ENCODE peak calls at places on chromosomes 2 and 18, in seven cellular contexts. R is GM10248, Q is upper lobe of left lung, I is IMR-90, X is mucosa of descending colon, O is astrocyte of the cerebellum, C is H1. L is an unnamed sample.

GRCh38 chr2:144357623-144358400 is 162.1 kb downstream of the ZEB2 start:
- DNase-seq in X (no peak), R (peak), O (peak), I (peak), Q (no peak), C (no peak), L (no peak)

GRCh38 chr18:59279722-59280121 is 6.5 kb upstream of the RAX start:
- DNase-seq in C (no peak), R (no peak), O (no peak), Q (no peak), X (no peak), I (no peak), L (no peak)

GRCh38 chr2:218010116-218010837 is 7.5 kb upstream of the TNS1 start:
- DNase-seq in I (peak), O (no peak), X (peak), R (peak), Q (peak), C (peak), L (peak)

GRCh38 chr2:241812730-241813079 is 3.7 kb downstream of the NEU4 start:
- DNase-seq in O (no peak), X (no peak), R (peak), Q (no peak), C (no peak), I (no peak), L (no peak)

GRCh38 chr2:23452853-23453420 is 68.0 kb downstream of the KLHL29 start:
- DNase-seq in Q (no peak), R (peak), O (peak), C (no peak), I (peak), X (no peak), L (no peak)

GRCh38 chr18:23487738-23488625 is 15.3 kb upstream of the RMC1 start:
- DNase-seq in R (no peak), C (no peak), O (no peak), Q (peak), X (no peak), I (peak), L (no peak)

GRCh38 chr2:134411279-134411827 is 157.5 kb downstream of the MGAT5 start:
- DNase-seq in Q (no peak), C (no peak), O (no peak), R (no peak), I (no peak), X (no peak), L (peak)

GRCh38 chr2:109616184-109616583 is 2.0 kb downstream of the SOWAHC start:
- DNase-seq in Q (no peak), C (no peak), O (no peak), X (no peak), I (no peak), R (no peak), L (no peak)

GRCh38 chr18:12310762-12311161 is 2.7 kb downstream of the TUBB6 start:
- DNase-seq in X (no peak), R (no peak), C (no peak), Q (no peak), O (no peak), I (no peak), L (no peak)

GRCh38 chr18:40124107-40124506 is 1830.9 kb upstream of the PIK3C3 start:
- DNase-seq in O (peak), R (no peak), C (no peak), I (peak), Q (no peak), X (no peak), L (no peak)

GRCh38 chr2:68365087-68365486 is at the start of gene PLEK:
- DNase-seq in C (no peak), X (peak), I (no peak), O (no peak), R (peak), Q (peak), L (no peak)

GRCh38 chr18:50973367-50974126 is 5.7 kb downstream of the ELAC1 start:
- DNase-seq in R (no peak), C (no peak), O (no peak), X (peak), I (peak), Q (peak), L (no peak)

GRCh38 chr2:98569197-98569793 is 39.0 kb downstream of the COA5 start:
- DNase-seq in C (peak), I (no peak), O (no peak), R (peak), Q (peak), X (peak), L (peak)

GRCh38 chr2:26177122-26177521 is 4.2 kb downstream of the GAREM2 start:
- DNase-seq in C (no peak), I (no peak), O (no peak), R (no peak), Q (no peak), X (no peak), L (no peak)

GRCh38 chr2:37819228-37819627 is 105.9 kb upstream of the RMDN2 start:
- DNase-seq in I (peak), Q (no peak), X (no peak), R (no peak), C (no peak), O (peak), L (no peak)

GRCh38 chr2:148257276-148257675 is 236.4 kb downstream of the MBD5 start:
- DNase-seq in O (no peak), Q (no peak), C (no peak), X (no peak), R (no peak), I (no peak), L (no peak)
- TF ChIP-seq CTCF in O (no peak), Q (no peak), C (no peak), X (no peak), R (no peak), I (no peak), L (no peak)

GRCh38 chr2:66585616-66586015 is 150.7 kb downstream of the MEIS1 start:
- DNase-seq in O (no peak), C (no peak), Q (no peak), R (no peak), I (no peak), X (no peak), L (no peak)
- TF ChIP-seq CTCF in O (no peak), C (no peak), Q (no peak), R (no peak), I (no peak), X (no peak), L (no peak)

GRCh38 chr18:54647176-54647575 is 56.1 kb downstream of the DYNAP start:
- DNase-seq in O (peak), C (no peak), Q (no peak), X (peak), I (peak), R (no peak), L (no peak)
- TF ChIP-seq CTCF in O (peak), C (peak), Q (no peak), X (no peak), I (peak), R (no peak), L (no peak)

GRCh38 chr18:75105551-75106254 is 103.2 kb downstream of the PTGR3 start:
- DNase-seq in Q (no peak), X (no peak), C (peak), O (no peak), I (no peak), R (no peak), L (no peak)
- TF ChIP-seq CTCF in Q (no peak), X (no peak), C (no peak), O (no peak), I (no peak), R (no peak), L (no peak)

GRCh38 chr2:240760576-240761246 is 59.3 kb downstream of the KIF1A start:
- DNase-seq in R (no peak), O (no peak), Q (no peak), C (no peak), X (no peak), I (no peak), L (no peak)
- TF ChIP-seq CTCF in R (no peak), O (no peak), Q (no peak), C (no peak), X (no peak), I (no peak), L (no peak)

DNA sequence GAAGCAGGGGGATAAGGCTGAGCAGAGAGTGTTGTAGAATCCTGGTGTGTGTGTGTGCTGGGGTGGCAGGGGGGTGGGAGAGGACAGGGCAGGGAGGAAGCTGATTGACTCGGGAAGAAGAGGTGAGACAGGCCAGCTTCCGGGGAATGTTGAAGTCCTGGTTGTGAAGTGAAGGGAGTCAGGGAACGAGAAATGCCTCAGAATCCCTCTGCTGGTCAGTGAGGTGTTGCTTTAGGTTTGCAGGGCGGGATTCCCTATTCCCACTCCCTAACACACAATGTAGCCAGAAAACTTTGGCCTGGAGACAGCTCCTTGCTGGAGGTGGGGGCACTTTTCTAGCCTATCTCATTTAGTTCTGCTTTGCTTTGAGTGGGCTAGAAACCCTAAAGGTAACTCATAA is 265.1 kb downstream of the HAUS1 start:
- DNase-seq in X (no peak), I (no peak), R (no peak), O (no peak), Q (no peak), C (no peak), L (no peak)
- TF ChIP-seq CTCF in X (no peak), I (no peak), R (no peak), O (no peak), Q (no peak), C (peak), L (peak)

GRCh38 chr2:150548527-150548926 is 61.1 kb upstream of the RND3 start:
- DNase-seq in X (peak), Q (no peak), R (no peak), O (no peak), I (peak), C (no peak), L (peak)
- TF ChIP-seq CTCF in X (no peak), Q (no peak), R (peak), O (peak), I (peak), C (peak), L (peak)

GRCh38 chr2:51251356-51251755 is 219.4 kb upstream of the NRXN1 start:
- DNase-seq in O (no peak), C (no peak), R (no peak), X (no peak), Q (no peak), I (no peak), L (no peak)

GRCh38 chr2:51243892-51244570 is 212.1 kb upstream of the NRXN1 start:
- DNase-seq in I (no peak), C (no peak), R (no peak), X (no peak), Q (no peak), O (no peak), L (no peak)

DNA sequence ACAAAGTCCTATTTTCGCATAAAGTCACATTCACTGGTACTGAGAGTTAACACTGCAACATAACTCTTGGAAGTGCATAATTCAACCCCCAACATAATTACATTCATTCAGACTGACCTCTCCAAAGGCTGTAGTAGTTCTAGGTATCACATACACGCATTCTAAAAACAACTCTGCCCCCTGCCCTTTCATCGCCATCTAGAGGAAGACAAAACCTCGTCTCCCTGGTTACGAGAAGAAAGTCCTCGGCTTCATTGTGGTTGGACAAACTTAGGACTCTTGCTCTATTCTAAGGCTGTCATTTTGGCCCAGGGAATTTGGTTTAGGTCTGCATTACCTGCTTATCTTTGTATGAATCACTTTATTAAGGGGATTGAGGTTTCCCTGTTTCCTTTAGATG is 215.3 kb upstream of the NRXN1 start:
- DNase-seq in X (no peak), Q (no peak), I (no peak), R (no peak), C (no peak), O (no peak), L (no peak)
- TF ChIP-seq CTCF in X (no peak), Q (no peak), I (no peak), R (no peak), C (peak), O (no peak), L (no peak)

DNA sequence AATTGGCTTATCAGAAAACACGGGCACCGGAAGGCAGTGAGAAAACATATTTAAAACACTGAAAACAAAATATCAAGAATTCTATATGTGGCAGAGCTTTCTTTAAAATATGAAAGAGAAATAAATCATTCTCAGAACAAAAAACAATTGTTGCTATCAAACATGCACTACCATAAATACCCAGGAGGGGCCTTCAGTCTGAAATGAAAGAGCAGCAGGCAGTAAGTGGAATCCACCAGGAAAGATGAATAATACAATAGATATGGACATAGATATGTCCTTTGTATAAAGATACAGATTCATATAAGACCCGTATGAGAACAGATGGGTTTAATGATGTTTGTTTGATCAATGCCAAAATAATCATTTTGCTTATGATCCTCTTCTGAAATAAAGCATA is 142.0 kb downstream of the TMEM18 start:
- DNase-seq in O (no peak), Q (no peak), C (no peak), I (no peak), R (no peak), X (no peak), L (no peak)
- TF ChIP-seq CTCF in O (no peak), Q (no peak), C (no peak), I (no peak), R (no peak), X (no peak), L (peak)

L was measured in glutamatergic neuron.